ENCODE peak calls at places on chromosomes 5 and 9, in four cellular contexts. C is NB4, T is sigmoid colon, X is brain microvascular endothelial cell. L is an unnamed sample.

GRCh38 chr5:174563899-174564298 is 160.5 kb upstream of the MSX2 start:
- DNase-seq in C (no peak), T (no peak), X (no peak), L (no peak)

GRCh38 chr9:94213513-94214124 is 45.5 kb upstream of the ZNF169 start:
- DNase-seq in C (peak), T (peak), X (peak), L (no peak)

GRCh38 chr5:80566711-80567259 is 3.3 kb downstream of the ANKRD34B start:
- DNase-seq in C (no peak), T (no peak), X (no peak), L (no peak)

GRCh38 chr9:130627896-130628792 is 36.2 kb upstream of the PRDM12 start:
- DNase-seq in C (no peak), T (no peak), X (no peak), L (no peak)

GRCh38 chr5:159088371-159088770 is 11.3 kb downstream of the EBF1 start:
- DNase-seq in C (no peak), T (no peak), X (no peak), L (no peak)

GRCh38 chr5:110040178-110040577 is 350.5 kb downstream of the MAN2A1 start:
- DNase-seq in C (no peak), T (no peak), X (no peak), L (no peak)

GRCh38 chr9:96391021-96391765 is 7.7 kb upstream of the SLC35D2 start:
- DNase-seq in C (no peak), T (peak), X (no peak), L (no peak)

GRCh38 chr9:121133104-121133816 is 58.5 kb downstream of the CNTRL start:
- DNase-seq in C (no peak), T (no peak), X (no peak), L (no peak)

GRCh38 chr9:112038017-112038408 is 137.1 kb downstream of the SUSD1 start:
- DNase-seq in C (no peak), T (no peak), X (no peak), L (no peak)

GRCh38 chr5:180665682-180666404 is 16.4 kb upstream of the FLT4 start:
- DNase-seq in C (peak), T (no peak), X (no peak), L (no peak)

GRCh38 chr5:170254056-170254455 is 21.3 kb downstream of the C5orf58 start:
- DNase-seq in C (no peak), T (no peak), X (no peak), L (no peak)

GRCh38 chr9:133375116-133375723 is 640 bp downstream of the SURF4 start:
- DNase-seq in C (peak), T (no peak), X (peak), L (no peak)

GRCh38 chr9:127862075-127863011 is 7.9 kb upstream of the ENG start:
- DNase-seq in C (peak), T (peak), X (no peak), L (no peak)

GRCh38 chr5:172145870-172146747 is 41.9 kb downstream of the STK10 start:
- DNase-seq in C (no peak), T (no peak), X (no peak), L (no peak)

GRCh38 chr9:123081824-123082223 is 48.4 kb downstream of the GPR21 start:
- DNase-seq in C (peak), T (no peak), X (peak), L (no peak)

GRCh38 chr5:91499943-91500531 is 116.9 kb upstream of the ARRDC3 start:
- DNase-seq in C (peak), T (no peak), X (peak), L (no peak)

GRCh38 chr9:92527291-92527828 is 8.4 kb downstream of the ECM2 start:
- DNase-seq in C (no peak), T (no peak), X (no peak), L (no peak)

GRCh38 chr5:96432245-96433065 is 593 bp downstream of the PCSK1 start:
- DNase-seq in C (no peak), T (no peak), X (no peak), L (no peak)
- H3K4me3 ChIP-seq in C (no peak), T (peak), X (peak), L (no peak)

GRCh38 chr5:140710899-140711552 is 10.8 kb downstream of the ZMAT2 start:
- DNase-seq in C (peak), T (peak), X (peak), L (peak)
- H3K4me3 ChIP-seq in C (peak), T (peak), X (peak), L (peak)

GRCh38 chr9:8255852-8256251 is 456.3 kb upstream of the DMAC1 start:
- DNase-seq in C (no peak), T (no peak), X (no peak), L (no peak)
- H3K4me3 ChIP-seq in C (no peak), T (no peak), X (no peak), L (no peak)

GRCh38 chr5:1929108-1929991 is 46.6 kb upstream of the IRX4 start:
- DNase-seq in C (no peak), T (no peak), X (no peak), L (no peak)

GRCh38 chr5:1931590-1932138 is 48.9 kb upstream of the IRX4 start:
- DNase-seq in C (no peak), T (peak), X (no peak), L (no peak)

GRCh38 chr5:1933364-1934055 is 50.8 kb upstream of the IRX4 start:
- DNase-seq in C (no peak), T (no peak), X (no peak), L (no peak)

GRCh38 chr5:1930501-1930879 is 47.8 kb upstream of the IRX4 start:
- DNase-seq in C (no peak), T (peak), X (no peak), L (no peak)

DNA sequence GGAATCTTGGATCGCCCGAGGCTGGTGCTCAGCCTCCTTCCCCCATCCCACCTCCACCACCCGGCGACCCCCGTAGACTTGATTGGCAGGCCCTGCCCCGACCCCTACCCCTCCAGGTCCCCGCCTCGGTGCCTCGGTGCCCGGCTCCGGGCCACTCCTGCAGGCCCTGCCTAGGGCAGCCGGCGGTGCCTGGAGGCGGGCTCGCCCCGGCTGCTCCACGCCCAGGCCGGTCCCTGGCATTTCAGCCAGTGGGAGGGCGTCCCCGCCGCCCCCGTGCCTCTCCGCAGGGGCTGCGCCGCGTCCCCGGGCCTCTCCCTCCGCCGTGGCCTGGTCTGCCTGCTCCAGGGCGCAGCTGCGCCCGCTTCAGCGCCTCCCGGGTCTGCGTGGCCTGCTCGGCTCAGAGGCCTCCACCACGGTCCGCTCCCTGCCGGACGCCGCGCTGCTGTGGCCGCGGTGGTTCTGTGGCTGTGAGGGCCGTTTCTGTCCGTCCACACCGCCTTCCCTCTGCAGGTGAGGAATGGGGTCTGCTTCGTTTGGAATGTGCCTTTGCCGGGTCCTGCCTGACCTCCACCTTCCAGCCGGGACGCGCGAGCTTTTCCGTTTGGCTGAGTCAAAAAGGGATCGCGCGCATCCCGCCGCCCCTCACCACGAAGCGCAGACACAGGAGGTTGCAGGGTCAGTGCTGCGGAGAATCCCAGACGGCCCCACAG is 48.3 kb upstream of the IRX4 start:
- DNase-seq in C (no peak), T (peak), X (no peak), L (no peak)
- H3K4me3 ChIP-seq in C (no peak), T (peak), X (no peak), L (no peak)

DNA sequence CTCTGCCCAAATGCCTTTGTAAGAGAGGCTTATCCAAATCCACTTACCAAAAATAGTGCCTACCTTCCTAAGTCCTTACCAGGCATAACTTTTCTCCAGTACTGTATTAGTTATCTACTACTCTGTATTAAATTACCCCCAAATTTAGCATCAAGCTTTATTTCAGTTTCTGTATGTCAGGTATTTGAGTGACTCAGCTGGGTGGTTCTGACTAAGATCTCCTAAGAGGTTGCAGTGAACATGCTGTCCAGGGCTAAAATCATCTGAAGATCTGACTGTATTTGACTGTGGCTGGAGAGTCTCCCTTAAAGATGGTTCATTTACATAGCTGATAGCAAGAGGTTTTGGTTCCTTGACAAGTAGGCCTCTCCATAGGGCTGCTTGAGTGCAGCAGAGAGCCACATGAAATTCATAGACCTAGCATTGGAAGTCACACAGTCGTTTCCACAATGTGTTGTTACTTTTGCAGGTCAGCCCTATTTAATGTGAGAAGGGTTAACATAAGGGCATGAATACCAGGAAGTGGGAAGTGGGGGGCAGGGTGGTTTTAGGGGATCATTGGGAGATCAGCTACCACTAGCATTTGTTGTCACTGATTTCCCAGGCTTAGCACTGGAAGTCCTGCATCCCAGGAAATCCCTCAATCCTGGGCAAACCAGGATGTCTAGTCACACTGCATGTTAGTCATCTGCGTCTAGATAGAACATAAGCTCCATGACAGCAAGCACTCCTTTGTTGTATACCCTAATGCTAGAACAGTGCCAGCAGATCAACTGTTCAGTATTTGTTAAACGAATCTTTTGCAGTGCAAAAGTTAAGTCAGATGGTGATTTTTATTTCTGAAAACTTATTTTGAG is 2.0 kb upstream of the ZNF622 start:
- DNase-seq in C (peak), T (no peak), X (peak), L (no peak)
- H3K4me3 ChIP-seq in C (no peak), T (no peak), X (no peak), L (no peak)

GRCh38 chr9:90095682-90096081 is 490.9 kb downstream of the GADD45G start:
- DNase-seq in C (peak), T (no peak), X (no peak), L (no peak)
- H3K4me3 ChIP-seq in C (no peak), T (no peak), X (no peak), L (no peak)